ENCODE peak calls at places on chromosomes 5 and 9, in five cellular contexts. W is effector memory CD4-positive, alpha-beta T cell; M is CD8-positive, alpha-beta T cell; E is right atrium auricular region; H is tibial nerve. A is an unnamed sample.

GRCh38 chr5:66209350-66209749 is 65.2 kb downstream of the SREK1 start:
- DNase-seq in W (no peak), M (no peak), E (no peak), H (no peak), A (no peak)

GRCh38 chr9:13141629-13142028 is 137.9 kb downstream of the MPDZ start:
- DNase-seq in W (no peak), M (no peak), E (no peak), H (no peak), A (no peak)

GRCh38 chr5:114018178-114018577 is 343.7 kb upstream of the KCNN2 start:
- DNase-seq in W (no peak), M (no peak), E (no peak), H (no peak), A (no peak)

GRCh38 chr5:143234162-143234842 is 169.2 kb downstream of the NR3C1 start:
- DNase-seq in W (no peak), M (no peak), E (no peak), H (no peak), A (no peak)

GRCh38 chr5:16160706-16161105 is 18.9 kb downstream of the MARCHF11 start:
- DNase-seq in W (no peak), M (no peak), E (no peak), H (no peak), A (no peak)

GRCh38 chr5:105903069-105903468 is 1767.7 kb downstream of the EFNA5 start:
- DNase-seq in W (no peak), M (no peak), E (no peak), H (no peak), A (no peak)

GRCh38 chr5:10607023-10607665 is 43.3 kb downstream of the ANKRD33B start:
- DNase-seq in W (no peak), M (no peak), E (peak; percentile 60), H (no peak), A (no peak)

GRCh38 chr9:4549751-4550295 is 59.6 kb downstream of the SLC1A1 start:
- DNase-seq in W (no peak), M (no peak), E (no peak), H (no peak), A (no peak)

GRCh38 chr5:82147860-82148573 is 130.1 kb downstream of the RPS23 start:
- DNase-seq in W (no peak), M (no peak), E (no peak), H (peak; percentile 55), A (no peak)

GRCh38 chr5:155394727-155395126 is 381.2 kb downstream of the KIF4B start:
- DNase-seq in W (no peak), M (no peak), E (no peak), H (no peak), A (no peak)

GRCh38 chr5:151004499-151004898 is 15.9 kb upstream of the GPX3 start:
- DNase-seq in W (no peak), M (no peak), E (no peak), H (no peak), A (no peak)

GRCh38 chr9:104780796-104781395 is 17.0 kb downstream of the NIPSNAP3B start:
- DNase-seq in W (no peak), M (no peak), E (no peak), H (no peak), A (no peak)

GRCh38 chr5:176658007-176658599 is 10.8 kb downstream of the TSPAN17 start:
- DNase-seq in W (peak; percentile 27), M (peak; percentile 68), E (peak; percentile 81), H (peak; percentile 78), A (peak; percentile 15)

GRCh38 chr5:15260347-15261278 is 239.4 kb upstream of the FBXL7 start:
- DNase-seq in W (no peak), M (no peak), E (no peak), H (no peak), A (no peak)

GRCh38 chr5:2382776-2383677 is 368.4 kb downstream of the IRX2 start:
- DNase-seq in W (no peak), M (no peak), E (no peak), H (no peak), A (no peak)

GRCh38 chr5:1930880-1931589 is 48.3 kb upstream of the IRX4 start:
- DNase-seq in W (no peak), M (no peak), E (no peak), H (no peak), A (no peak)

GRCh38 chr9:136312436-136312835 is 8.5 kb upstream of the CCDC187 start:
- DNase-seq in W (peak; percentile 15), M (peak; percentile 39), E (no peak), H (no peak), A (peak; percentile 60)

GRCh38 chr9:89804766-89805531 is 200.1 kb downstream of the GADD45G start:
- DNase-seq in W (no peak), M (no peak), E (no peak), H (no peak), A (no peak)

GRCh38 chr5:125349432-125349831 is 603.0 kb upstream of the ZNF608 start:
- DNase-seq in W (no peak), M (no peak), E (no peak), H (no peak), A (no peak)

GRCh38 chr9:85744481-85744880 is 2.7 kb upstream of the AGTPBP1 start:
- DNase-seq in W (no peak), M (no peak), E (no peak), H (no peak), A (no peak)

GRCh38 chr9:76630916-76631315 is 133.3 kb upstream of the PCA3 start:
- DNase-seq in W (no peak), M (no peak), E (no peak), H (no peak), A (no peak)
- H3K27ac ChIP-seq in W (no peak overlapping the region), M (no peak overlapping the region), E (no peak overlapping the region), H (no peak overlapping the region), A (no peak overlapping the region)

GRCh38 chr5:98076501-98076900 is 697.0 kb upstream of the RGMB start:
- DNase-seq in W (no peak), M (no peak), E (no peak), H (no peak), A (no peak)
- H3K27ac ChIP-seq in W (no peak overlapping the region), M (no peak overlapping the region), E (no peak overlapping the region), H (no peak overlapping the region), A (no peak overlapping the region)

GRCh38 chr9:10135553-10135952 is 477.2 kb downstream of the PTPRD start:
- DNase-seq in W (no peak), M (no peak), E (no peak), H (no peak), A (no peak)

GRCh38 chr9:10130061-10130675 is 482.6 kb downstream of the PTPRD start:
- DNase-seq in W (no peak), M (no peak), E (no peak), H (no peak), A (no peak)

DNA sequence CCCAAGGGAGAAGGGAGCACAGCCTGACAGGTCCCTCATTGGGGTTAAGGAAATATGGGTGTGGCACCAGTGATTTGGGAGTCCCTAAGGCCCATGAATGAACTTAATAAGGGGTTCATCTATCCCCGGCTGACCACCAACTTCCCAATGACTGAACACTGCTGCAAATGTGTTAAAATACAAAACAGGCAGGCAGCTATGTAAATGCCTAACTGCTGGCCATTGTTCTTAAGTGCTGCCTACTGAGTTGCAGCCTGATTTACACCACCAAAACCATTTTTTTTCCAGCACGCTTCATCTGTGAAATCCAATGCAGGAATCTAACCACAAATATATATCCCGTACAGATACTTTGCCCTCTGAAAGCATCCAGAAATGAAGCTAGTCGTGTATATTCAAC is 478.5 kb downstream of the PTPRD start:
- DNase-seq in W (no peak), M (no peak), E (no peak), H (no peak), A (no peak)
- H3K27ac ChIP-seq in W (no peak overlapping the region), M (no peak overlapping the region), E (no peak overlapping the region), H (no peak overlapping the region), A (no peak overlapping the region)

DNA sequence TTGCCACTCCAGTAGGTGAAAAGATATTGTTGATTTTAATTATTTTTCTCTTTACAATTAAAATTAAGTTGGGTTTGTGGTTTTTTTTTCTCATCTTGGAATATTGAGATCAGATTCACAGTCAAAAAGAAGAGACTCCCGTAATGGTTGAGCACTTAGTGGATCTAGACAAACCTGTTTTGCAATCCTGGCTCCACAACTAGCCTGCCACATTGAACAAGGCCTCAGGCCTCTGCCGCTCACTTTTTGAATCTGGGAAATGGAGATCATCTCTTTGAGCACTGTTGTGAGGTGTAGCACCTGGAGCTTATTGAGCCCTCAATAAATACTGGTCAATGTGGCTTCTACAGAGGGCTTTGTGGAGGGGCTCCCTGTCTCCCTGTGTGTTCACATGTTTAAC is 37.1 kb upstream of the RARS1 start:
- DNase-seq in W (no peak), M (no peak), E (no peak), H (no peak), A (no peak)
- H3K27ac ChIP-seq in W (no peak overlapping the region), M (no peak overlapping the region), E (no peak overlapping the region), H (no peak overlapping the region), A (no peak overlapping the region)

DNA sequence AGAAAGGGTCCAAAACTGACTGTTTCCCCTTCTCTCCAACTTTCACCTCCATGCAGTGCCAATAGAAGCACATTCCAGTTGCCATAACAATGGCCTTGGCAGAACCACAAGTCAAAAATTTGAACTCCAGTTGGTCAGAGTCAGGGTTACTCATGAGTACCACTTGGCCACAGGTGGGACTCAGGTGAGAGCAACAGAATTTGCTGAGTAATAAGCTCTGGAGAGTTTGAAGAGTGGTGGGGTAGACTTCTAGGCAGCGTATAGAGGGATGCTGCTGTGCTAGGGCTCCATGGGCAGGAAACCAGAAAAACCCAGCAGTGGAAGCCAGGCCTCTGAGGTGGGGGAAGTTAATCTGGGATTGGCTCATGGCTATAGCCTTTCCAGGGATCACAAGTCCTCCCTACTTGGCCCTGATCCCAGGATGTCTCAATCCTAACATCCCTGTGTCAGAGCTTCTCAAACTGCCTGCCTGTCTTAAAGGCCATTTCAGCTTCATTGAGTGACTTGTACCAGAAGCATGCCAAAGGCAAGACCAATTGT is 30.2 kb downstream of the SNX18 start:
- DNase-seq in W (no peak), M (no peak), E (peak; percentile 76), H (peak; percentile 84), A (no peak)
- H3K27ac ChIP-seq in W (no peak overlapping the region), M (no peak overlapping the region), E (no peak overlapping the region), H (no peak overlapping the region), A (no peak overlapping the region)

GRCh38 chr5:57448287-57448686 is 34.3 kb downstream of the ACTBL2 start:
- DNase-seq in W (no peak), M (no peak), E (no peak), H (no peak), A (no peak)
- H3K27ac ChIP-seq in W (no peak overlapping the region), M (no peak overlapping the region), E (no peak overlapping the region), H (peak overlapping the region; percentile 40), A (no peak overlapping the region)

DNA sequence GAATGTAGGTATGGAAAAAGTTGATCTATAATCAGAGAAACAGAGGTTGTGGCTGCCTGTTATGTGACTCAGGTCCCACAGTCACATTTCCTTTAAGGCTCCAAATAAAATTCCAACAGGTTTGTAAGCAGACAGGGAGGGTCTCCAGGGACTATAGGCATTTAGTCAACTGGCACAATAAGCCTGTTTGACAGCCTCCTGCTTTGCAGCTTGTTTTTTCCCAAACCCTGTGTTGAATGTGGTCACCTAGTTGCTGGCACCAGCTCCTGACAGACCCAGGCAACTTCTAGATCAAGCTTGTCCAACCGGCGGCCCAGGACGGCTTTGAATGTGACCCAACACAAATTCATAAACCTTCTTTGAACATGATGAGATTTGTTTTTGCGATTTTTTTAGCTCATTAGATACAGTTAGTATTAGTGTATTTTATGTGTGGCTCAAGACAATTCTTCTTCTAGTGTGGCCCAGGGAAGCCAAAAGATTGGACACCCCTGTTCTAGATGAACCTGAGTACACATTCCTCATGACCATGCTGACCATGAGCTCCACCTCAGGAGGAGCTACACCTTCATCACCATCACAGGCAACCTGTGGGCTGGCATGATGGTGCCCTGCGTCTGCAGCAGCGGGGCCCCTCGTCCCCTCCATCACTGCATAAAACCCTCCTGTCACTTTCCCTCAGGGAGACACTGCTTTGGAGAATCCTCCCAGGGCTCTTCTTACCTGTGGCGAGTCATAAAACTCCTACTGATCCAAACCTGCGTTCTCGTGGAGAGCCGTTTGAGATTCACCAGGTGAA is 15.7 kb upstream of the GRHPR start:
- DNase-seq in W (no peak), M (no peak), E (no peak), H (no peak), A (no peak)
- H3K27ac ChIP-seq in W (no peak overlapping the region), M (no peak overlapping the region), E (no peak overlapping the region), H (no peak overlapping the region), A (no peak overlapping the region)